ENCODE peak calls at places on chromosome 10, in four cellular contexts. G is K562, K is A549, C is HepG2. U is an unnamed sample.

GRCh38 chr10:131802156-131802915 is 98.5 kb upstream of the PPP2R2D start:
- DNase-seq in G (no peak), K (no peak), C (no peak), U (no peak)

GRCh38 chr10:69558559-69558958 is 14.7 kb downstream of the NEUROG3 start:
- DNase-seq in G (no peak), K (no peak), C (no peak), U (no peak)

GRCh38 chr10:17065273-17065672 is 64.3 kb downstream of the CUBN start:
- DNase-seq in G (no peak), K (no peak), C (no peak), U (no peak)

GRCh38 chr10:79460687-79461086 is 15.3 kb upstream of the ZCCHC24 start:
- DNase-seq in G (no peak), K (no peak), C (no peak), U (no peak)

GRCh38 chr10:110919349-110919931 is at the start of gene SHOC2:
- DNase-seq in G (peak), K (peak), C (no peak), U (no peak)

GRCh38 chr10:129372168-129372567 is 94.9 kb upstream of the MGMT start:
- DNase-seq in G (no peak), K (no peak), C (no peak), U (no peak)

GRCh38 chr10:92490387-92490786 is 83.5 kb downstream of the IDE start:
- DNase-seq in G (no peak), K (no peak), C (no peak), U (no peak)

GRCh38 chr10:16441106-16441850 is 4.5 kb downstream of the PTER start:
- DNase-seq in G (no peak), K (no peak), C (no peak), U (no peak)

GRCh38 chr10:5094265-5095205 is at the start of gene AKR1C3:
- DNase-seq in G (peak), K (peak), C (peak), U (peak)

GRCh38 chr10:34216348-34216908 is 598.7 kb downstream of the PARD3 start:
- DNase-seq in G (no peak), K (no peak), C (peak), U (no peak)

GRCh38 chr10:99881371-99881770 is 98.9 kb downstream of the ABCC2 start:
- DNase-seq in G (no peak), K (no peak), C (no peak), U (no peak)

GRCh38 chr10:75443362-75443761 is 11.9 kb downstream of the LRMDA start:
- DNase-seq in G (no peak), K (no peak), C (no peak), U (no peak)

GRCh38 chr10:74208081-74208480 is 57.1 kb downstream of the ADK start:
- DNase-seq in G (no peak), K (no peak), C (no peak), U (no peak)

GRCh38 chr10:54463644-54464043 is 337.4 kb downstream of the PCDH15 start:
- DNase-seq in G (no peak), K (no peak), C (no peak), U (no peak)

GRCh38 chr10:85609509-85609908 is 757.1 kb downstream of the GRID1 start:
- DNase-seq in G (no peak), K (no peak), C (no peak), U (no peak)

GRCh38 chr10:93993782-93994668 is at the start of gene PLCE1:
- DNase-seq in G (peak), K (peak), C (no peak), U (peak)

GRCh38 chr10:51459476-51459875 is 239.9 kb downstream of the CSTF2T start:
- DNase-seq in G (no peak), K (no peak), C (no peak), U (no peak)

GRCh38 chr10:52472406-52473146 is 158.5 kb downstream of the DKK1 start:
- DNase-seq in G (no peak), K (no peak), C (peak), U (no peak)

GRCh38 chr10:15625261-15625660 is 94.5 kb downstream of the ITGA8 start:
- DNase-seq in G (no peak), K (no peak), C (no peak), U (no peak)

GRCh38 chr10:124119216-124119615 is 25.8 kb upstream of the CHST15 start:
- DNase-seq in G (no peak), K (no peak), C (no peak), U (no peak)

GRCh38 chr10:91493313-91493712 is 83.2 kb downstream of the HECTD2 start:
- DNase-seq in G (no peak), K (peak), C (peak), U (no peak)

GRCh38 chr10:110504111-110504735 is 6.5 kb downstream of the DUSP5 start:
- DNase-seq in G (peak), K (no peak), C (no peak), U (no peak)

GRCh38 chr10:75127481-75127880 is 16.0 kb downstream of the SAMD8 start:
- DNase-seq in G (no peak), K (no peak), C (no peak), U (no peak)

GRCh38 chr10:32938554-32939061 is 19.4 kb downstream of the ITGB1 start:
- DNase-seq in G (no peak), K (no peak), C (peak), U (no peak)

GRCh38 chr10:132920101-132920925 is 22.1 kb downstream of the CFAP46 start:
- DNase-seq in G (no peak), K (no peak), C (no peak), U (no peak)

GRCh38 chr10:102813017-102813541 is 24.1 kb downstream of the CYP17A1 start:
- DNase-seq in G (no peak), K (no peak), C (no peak), U (no peak)

GRCh38 chr10:34150103-34150502 is 665.0 kb downstream of the PARD3 start:
- DNase-seq in G (no peak), K (no peak), C (no peak), U (no peak)

GRCh38 chr10:11164806-11165590 is 147.3 kb downstream of the CELF2 start:
- DNase-seq in G (peak), K (no peak), C (no peak), U (peak)

GRCh38 chr10:122323941-122324675 is 50.4 kb upstream of the PLEKHA1 start:
- DNase-seq in G (no peak), K (no peak), C (no peak), U (no peak)

GRCh38 chr10:131830446-131831130 is 70.2 kb upstream of the PPP2R2D start:
- DNase-seq in G (no peak), K (no peak), C (no peak), U (no peak)

GRCh38 chr10:119667562-119668328 is 16.6 kb downstream of the BAG3 start:
- DNase-seq in G (no peak), K (peak), C (peak), U (peak)

GRCh38 chr10:132688580-132689420 is 97.1 kb downstream of the NKX6-2 start:
- DNase-seq in G (no peak), K (no peak), C (no peak), U (no peak)

GRCh38 chr10:104322416-104322782 is 15.9 kb downstream of the ITPRIP start:
- DNase-seq in G (no peak), K (no peak), C (no peak), U (no peak)

GRCh38 chr10:16995867-16996529 is 133.6 kb downstream of the CUBN start:
- DNase-seq in G (peak), K (no peak), C (no peak), U (no peak)

GRCh38 chr10:19966751-19967150 is 150.5 kb downstream of the PLXDC2 start:
- DNase-seq in G (no peak), K (no peak), C (no peak), U (no peak)

DNA sequence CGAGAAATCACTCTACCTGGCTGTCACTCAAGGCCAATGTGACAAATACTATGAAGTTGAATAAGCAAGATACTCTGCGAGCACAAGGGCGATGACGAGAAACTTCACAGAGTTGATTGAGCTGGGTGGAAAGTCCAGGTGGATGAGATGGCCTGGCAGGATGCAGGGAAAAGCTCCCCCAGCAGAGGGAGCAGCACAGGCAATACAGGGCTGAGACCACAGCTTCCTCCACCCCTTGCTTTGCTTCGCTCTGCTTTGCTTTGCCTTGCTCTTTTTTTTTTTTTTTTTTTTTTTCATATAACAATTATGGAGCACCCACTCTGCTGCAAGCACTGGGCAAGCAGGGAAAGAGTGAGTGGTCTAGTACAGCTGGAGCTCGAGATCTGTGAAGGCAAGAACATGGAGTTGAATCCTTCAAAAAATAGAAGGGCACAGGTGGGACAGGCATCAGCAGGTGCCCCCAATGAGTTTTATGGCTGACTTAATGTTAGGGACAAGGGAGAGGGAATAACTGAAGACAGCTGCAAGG is 88.3 kb downstream of the CABCOCO1 start:
- DNase-seq in G (peak), K (peak), C (peak), U (peak)
- TF ChIP-seq JUN in G (no peak), K (no peak), C (no peak), U (no peak)

DNA sequence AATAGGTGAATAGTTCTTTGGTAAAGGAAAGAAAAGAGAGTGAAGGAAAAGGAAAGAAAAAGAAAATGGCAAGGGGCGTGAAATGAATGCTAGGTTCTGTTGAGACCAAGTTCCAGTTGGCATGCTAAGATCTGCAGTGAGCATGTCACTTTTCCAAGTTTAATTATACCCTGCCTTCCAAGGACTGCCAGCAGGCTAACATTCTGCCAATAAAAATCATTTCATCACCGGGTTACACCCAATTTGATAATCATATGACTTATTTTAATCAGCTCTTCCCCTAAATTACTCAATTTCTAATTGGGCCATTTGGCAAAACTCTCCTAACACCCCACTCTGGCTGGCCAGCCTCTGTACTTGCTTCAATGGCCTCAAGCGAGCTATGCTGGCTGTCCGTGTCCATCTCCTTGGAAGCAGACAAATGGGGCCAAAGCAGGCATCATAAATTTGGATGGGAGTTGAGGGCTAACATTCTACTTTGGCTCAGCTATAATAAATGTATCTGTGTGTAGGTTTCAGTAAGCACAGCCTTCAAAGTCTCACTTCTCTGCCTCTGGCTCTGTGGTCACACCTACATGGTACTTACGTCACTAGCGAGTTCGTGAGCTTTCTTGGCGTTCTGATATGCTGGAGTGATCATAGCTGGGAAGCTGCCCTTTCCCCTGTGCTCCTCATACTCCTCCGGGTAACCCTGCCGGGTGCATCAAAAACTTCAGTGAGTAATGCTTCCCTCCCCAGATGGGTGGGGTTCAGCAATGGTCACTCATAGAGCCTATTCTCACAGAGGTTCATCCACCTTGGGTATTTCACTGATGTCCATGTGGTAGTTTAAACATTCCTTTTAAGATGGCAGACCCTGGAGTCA is 17.3 kb downstream of the NRAP start:
- DNase-seq in G (no peak), K (no peak), C (no peak), U (no peak)
- TF ChIP-seq PHF8 in G (no peak), K (no peak), C (no peak), U (no peak)

DNA sequence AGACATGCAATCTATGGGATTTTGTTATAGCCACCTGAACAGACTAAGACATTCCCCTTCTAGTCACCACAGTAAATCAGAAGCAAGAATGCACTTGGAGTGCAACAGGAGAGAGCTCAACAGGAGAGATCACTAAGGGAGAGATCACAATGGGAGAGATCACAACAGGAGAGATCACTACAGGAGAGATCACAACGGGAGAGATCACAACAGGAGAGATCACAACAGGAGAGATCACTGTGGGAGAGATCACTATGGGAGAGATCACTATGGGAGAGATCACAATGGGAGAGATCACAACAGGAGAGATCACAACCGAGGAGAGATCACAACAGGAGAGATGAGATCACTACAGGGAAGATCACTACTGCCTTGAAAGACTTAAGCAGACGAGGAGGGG is 238.5 kb upstream of the PITRM1 start:
- DNase-seq in G (peak), K (no peak), C (no peak), U (no peak)
- TF ChIP-seq JUN in G (no peak), K (no peak), C (no peak), U (no peak)

GRCh38 chr10:18611168-18611567 is 40.2 kb downstream of the NSUN6 start:
- DNase-seq in G (no peak), K (no peak), C (no peak), U (no peak)
- TF ChIP-seq PHF8 in G (no peak), K (no peak), C (no peak), U (no peak)

DNA sequence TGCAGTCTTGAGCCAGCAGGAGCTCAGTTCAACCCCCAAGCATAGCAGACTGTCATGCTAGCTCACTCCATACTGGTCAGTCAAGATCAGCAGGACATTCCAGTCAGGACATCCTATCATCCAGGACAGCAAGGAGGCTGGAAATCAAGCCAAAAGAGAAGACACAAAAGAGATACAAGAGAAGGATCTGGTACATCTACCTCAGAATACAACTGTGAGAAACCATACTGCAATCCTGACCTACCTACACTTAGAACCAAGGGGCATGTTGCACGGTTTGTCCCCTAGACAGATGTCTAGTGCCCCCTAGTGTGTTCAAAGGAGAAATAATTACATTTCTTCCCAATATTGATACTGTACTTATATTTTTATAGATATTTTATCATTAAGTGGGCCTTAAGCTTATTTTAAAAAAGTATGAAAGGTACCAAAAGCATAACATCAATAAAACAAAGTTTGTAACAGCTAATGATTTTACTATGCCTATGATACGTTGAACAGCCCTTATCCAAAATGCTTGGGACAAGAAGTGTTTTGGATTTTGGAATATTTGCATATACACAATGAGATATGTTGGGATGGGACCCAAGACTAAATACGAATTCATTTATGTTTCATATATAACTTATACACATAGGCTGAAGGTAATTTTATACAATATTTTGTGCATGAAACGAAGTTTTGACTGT is 26.7 kb downstream of the ERCC6 start:
- DNase-seq in G (no peak), K (peak), C (peak), U (no peak)
- TF ChIP-seq JUN in G (no peak), K (no peak), C (no peak), U (no peak)